ENCODE peak calls at places on chromosomes 6 and 20, in six cellular contexts. H, J, U, W, P and B are unnamed samples. For H3F3A, the result is how much of the 10 kb centered on the place peaks cover.

GRCh38 chr6:6545616-6546317 is 42.8 kb upstream of the LY86 start:
- DNase-seq in H (no peak), J (no peak), U (no peak), W (no peak), P (peak), B (no peak)

GRCh38 chr6:30795549-30796293 is 51.4 kb upstream of the IER3 start:
- DNase-seq in H (no peak), J (no peak), U (no peak), W (no peak), P (no peak), B (no peak)

GRCh38 chr6:160790028-160790792 is 88.2 kb downstream of the PLG start:
- DNase-seq in H (peak), J (peak), U (peak), W (no peak), P (no peak), B (no peak)

GRCh38 chr6:158408552-158409130 is 96.4 kb downstream of the TULP4 start:
- DNase-seq in H (peak), J (peak), U (no peak), W (no peak), P (peak), B (no peak)

GRCh38 chr6:164967102-164967501 is 342.3 kb downstream of the C6orf118 start:
- DNase-seq in H (peak), J (no peak), U (peak), W (no peak), P (no peak), B (no peak)

GRCh38 chr20:36214684-36215256 is 21.5 kb upstream of the AAR2 start:
- DNase-seq in H (peak), J (peak), U (peak), W (peak), P (peak), B (peak)

GRCh38 chr6:31328355-31328960 is 28.5 kb downstream of the HLA-B start:
- DNase-seq in H (no peak), J (no peak), U (peak), W (no peak), P (no peak), B (no peak)

GRCh38 chr20:38229376-38230252 is 30.9 kb downstream of the KIAA1755 start:
- DNase-seq in H (peak), J (peak), U (peak), W (peak), P (peak), B (no peak)

GRCh38 chr6:16681260-16681873 is 79.9 kb downstream of the ATXN1 start:
- DNase-seq in H (no peak), J (peak), U (no peak), W (peak), P (no peak), B (no peak)

GRCh38 chr6:34627296-34627695 is 69.3 kb downstream of the ILRUN start:
- DNase-seq in H (no peak), J (no peak), U (peak), W (peak), P (no peak), B (no peak)

GRCh38 chr6:68326762-68327161 is 308.3 kb upstream of the ADGRB3 start:
- DNase-seq in H (no peak), J (no peak), U (peak), W (no peak), P (no peak), B (no peak)

GRCh38 chr20:36408219-36408618 is 102.1 kb downstream of the DLGAP4 start:
- DNase-seq in H (peak), J (peak), U (peak), W (peak), P (peak), B (no peak)

GRCh38 chr20:24045621-24046020 is 57.0 kb upstream of the GGTLC1 start:
- DNase-seq in H (no peak), J (no peak), U (no peak), W (no peak), P (no peak), B (no peak)

GRCh38 chr20:19310541-19310940 is 98.1 kb downstream of the SLC24A3 start:
- DNase-seq in H (no peak), J (no peak), U (no peak), W (no peak), P (no peak), B (no peak)
- TF ChIP-seq EZH2phosphoT487 in H (no peak), J (no peak), U (no peak), W (no peak), P (no peak), B (no peak)

DNA sequence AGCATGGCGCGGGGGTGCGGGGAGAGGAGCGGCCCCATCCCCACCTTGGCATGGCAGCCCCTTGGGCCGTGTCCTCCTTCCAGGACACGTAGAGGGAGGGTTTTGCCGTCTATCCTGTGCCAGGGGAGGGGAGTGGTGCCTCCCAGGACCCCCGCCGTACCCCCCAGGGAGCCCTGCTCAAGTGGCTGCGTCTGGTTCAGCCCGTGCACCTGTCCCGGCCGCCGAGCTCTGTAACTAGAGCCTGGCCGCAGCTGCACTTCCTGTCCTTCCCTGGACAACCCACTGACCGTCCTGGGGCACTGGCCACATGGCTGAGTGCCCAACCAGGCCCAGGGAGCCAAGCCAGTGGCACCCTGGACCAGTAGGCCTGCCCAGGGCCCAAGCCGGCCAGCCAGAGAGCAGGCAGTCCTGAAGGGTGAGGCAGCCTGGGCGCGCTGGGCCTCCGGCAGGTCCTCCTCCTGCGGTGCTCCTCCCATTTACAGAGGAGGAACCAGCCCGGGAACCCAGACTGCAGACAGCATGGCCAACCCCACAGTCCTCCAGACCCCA is 8.9 kb downstream of the LAMA5 start:
- DNase-seq in H (no peak), J (no peak), U (no peak), W (peak), P (peak), B (no peak)
- H3F3A ChIP-seq in H (under half), J (under half), U (under half), W (under half), P (under half), B (under half)

DNA sequence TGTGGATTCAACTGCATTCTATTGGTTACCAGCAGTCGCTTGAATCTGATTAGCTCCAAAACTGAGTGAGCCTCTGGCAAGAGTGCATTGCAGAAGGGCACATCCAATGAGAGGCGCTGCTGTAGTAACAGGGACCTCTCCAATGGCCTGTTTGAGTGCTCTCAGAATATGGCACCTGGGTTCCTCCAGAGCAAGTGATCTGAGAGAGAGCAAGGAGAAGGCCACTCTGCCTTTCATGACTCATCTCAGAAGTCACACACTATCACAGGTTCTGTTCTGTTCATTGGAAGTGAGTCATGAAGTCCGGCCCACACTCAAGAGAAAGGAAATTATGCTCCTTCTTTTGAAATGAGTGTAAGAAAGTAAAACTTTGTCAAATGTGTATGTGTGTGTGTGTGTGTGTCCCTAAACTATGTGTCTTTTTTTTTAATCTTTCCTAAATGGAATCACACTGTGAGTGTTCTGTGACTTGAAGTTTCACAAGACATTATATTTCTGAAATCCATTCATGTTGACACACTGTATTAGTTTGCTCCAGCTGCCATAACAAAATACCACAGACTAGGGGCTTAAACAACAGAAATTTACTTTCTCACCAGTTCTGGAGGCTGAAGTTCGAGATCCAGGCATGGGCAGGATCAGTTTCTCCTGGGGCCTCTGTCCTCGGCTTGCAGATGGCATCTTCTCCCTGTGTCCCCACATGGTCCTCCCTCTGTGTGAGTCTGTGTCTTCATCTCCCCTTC is 138.3 kb upstream of the CDYL start:
- DNase-seq in H (no peak), J (peak), U (no peak), W (peak), P (no peak), B (no peak)
- H3K27ac ChIP-seq in H (no peak), J (peak), U (no peak), W (peak), P (no peak), B (no peak)

DNA sequence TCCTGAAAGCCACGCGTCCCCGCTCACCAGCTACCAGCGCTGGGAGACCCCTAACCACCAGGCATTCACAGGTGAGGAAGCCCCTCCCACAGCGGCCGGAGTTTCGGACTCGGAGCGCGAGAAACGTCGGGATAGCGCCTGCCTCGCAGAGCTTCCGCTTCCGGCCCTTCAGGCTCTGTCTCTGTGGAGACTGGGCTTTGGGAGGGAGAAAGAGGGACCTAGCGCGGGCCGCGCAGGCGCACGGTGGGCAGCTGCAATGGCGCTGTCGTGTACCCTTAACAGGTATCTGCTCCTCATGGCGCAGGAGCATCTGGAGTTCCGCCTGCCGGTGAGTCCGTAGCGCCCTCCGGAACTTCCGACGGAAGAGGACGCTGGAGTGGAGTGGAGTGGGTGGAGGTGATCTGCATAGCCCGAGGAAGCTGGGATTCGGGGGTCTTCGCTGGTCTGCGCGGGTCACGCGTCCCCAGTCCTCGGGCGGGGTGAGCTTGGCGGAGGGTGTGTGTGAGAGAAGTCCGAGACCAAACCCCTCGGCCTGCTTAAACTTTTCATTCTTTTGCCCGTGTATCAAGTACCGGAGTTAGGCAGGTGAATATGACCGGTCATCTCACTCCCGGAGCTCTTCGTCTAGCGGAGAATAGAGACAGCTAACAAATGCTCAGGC is at the start of gene TRMT11:
- DNase-seq in H (peak), J (peak), U (peak), W (peak), P (peak), B (peak)
- TF ChIP-seq EZH2phosphoT487 in H (no peak), J (no peak), U (no peak), W (no peak), P (no peak), B (no peak)